ENCODE peak calls at places on chromosomes 5 and 9, in seven cellular contexts. V is NCI-H460; E is frontal cortex; F is H4; S is RWPE1; W is activated naive CD4-positive, alpha-beta T cell; K is H7. R is an unnamed sample.

GRCh38 chr5:159543326-159543725 is 213.0 kb upstream of the IL12B start:
- DNase-seq in F (no peak), W (no peak), E (no peak), S (no peak), V (no peak), K (no peak), R (no peak)

GRCh38 chr5:124902097-124902821 is 155.8 kb upstream of the ZNF608 start:
- DNase-seq in K (no peak), W (no peak), S (no peak), F (peak; percentile 73), V (no peak), E (no peak), R (no peak)

GRCh38 chr5:154607746-154608145 is 129.7 kb upstream of the HAND1 start:
- DNase-seq in V (no peak), K (no peak), E (no peak), S (no peak), W (no peak), F (no peak), R (no peak)

GRCh38 chr9:4630836-4631235 is 31.3 kb upstream of the PLPP6 start:
- DNase-seq in V (no peak), K (no peak), E (no peak), S (no peak), W (no peak), F (no peak), R (no peak)

GRCh38 chr5:126857472-126858410 is 80.8 kb downstream of the LMNB1 start:
- DNase-seq in S (no peak), F (no peak), V (no peak), W (no peak), E (no peak), K (no peak), R (no peak)

GRCh38 chr9:37408933-37409710 is 13.4 kb upstream of the GRHPR start:
- DNase-seq in K (no peak), V (no peak), S (no peak), W (no peak), F (no peak), E (no peak), R (no peak)

GRCh38 chr5:74371621-74372020 is 268.9 kb downstream of the ENC1 start:
- DNase-seq in F (no peak), S (no peak), E (no peak), K (no peak), V (no peak), W (no peak), R (no peak)

GRCh38 chr9:114408646-114409045 is 20.9 kb upstream of the AKNA start:
- DNase-seq in S (no peak), F (no peak), W (no peak), K (no peak), V (no peak), E (no peak), R (no peak)

GRCh38 chr9:132077881-132078280 is 1.8 kb downstream of the MED27 start:
- DNase-seq in F (no peak), V (no peak), E (no peak), K (no peak), W (no peak), S (no peak), R (no peak)

GRCh38 chr5:79560774-79561524 is 47.0 kb upstream of the HOMER1 start:
- DNase-seq in W (no peak), E (no peak), K (no peak), S (peak; percentile 31), V (no peak), F (no peak), R (peak; percentile 24)

GRCh38 chr9:130607640-130608420 is 28.5 kb downstream of the FUBP3 start:
- DNase-seq in W (no peak), V (no peak), E (no peak), S (no peak), K (peak; percentile 8), F (no peak), R (peak; percentile 25)

GRCh38 chr9:93821307-93821703 is 133.8 kb downstream of the BARX1 start:
- DNase-seq in V (no peak), K (no peak), W (no peak), E (no peak), S (no peak), F (no peak), R (no peak)

GRCh38 chr9:33161011-33161588 is 6.0 kb downstream of the B4GALT1 start:
- DNase-seq in W (no peak), V (no peak), S (peak; percentile 93), F (peak; percentile 97), E (no peak), K (peak; percentile 16), R (peak; percentile 41)

GRCh38 chr9:14573319-14573718 is 119.9 kb downstream of the ZDHHC21 start:
- DNase-seq in E (no peak), F (no peak), W (no peak), V (no peak), K (no peak), S (no peak), R (no peak)

GRCh38 chr9:15182003-15182695 is 124.9 kb downstream of the TTC39B start:
- DNase-seq in E (no peak), K (no peak), F (no peak), V (no peak), W (no peak), S (no peak), R (no peak)

GRCh38 chr5:171776747-171777419 is 8.7 kb upstream of the SMIM23 start:
- DNase-seq in S (no peak), F (no peak), W (no peak), K (no peak), V (no peak), E (no peak), R (no peak)

GRCh38 chr9:38195737-38196161 is 126.7 kb upstream of the SHB start:
- DNase-seq in W (no peak), S (no peak), F (peak; percentile 47), V (no peak), K (no peak), E (no peak), R (no peak)

GRCh38 chr9:94173632-94174031 is 85.5 kb upstream of the ZNF169 start:
- DNase-seq in V (no peak), W (no peak), K (no peak), E (no peak), S (no peak), F (no peak), R (no peak)

GRCh38 chr9:88685966-88686365 is 151.0 kb downstream of the NXNL2 start:
- DNase-seq in E (no peak), V (no peak), K (no peak), S (no peak), F (no peak), W (no peak), R (no peak)

GRCh38 chr9:133449760-133450159 is 10.0 kb upstream of the CACFD1 start:
- DNase-seq in V (no peak), E (no peak), S (peak; percentile 94), F (peak; percentile 55), K (no peak), W (no peak), R (no peak)

GRCh38 chr9:98569070-98569469 is 139.7 kb downstream of the GABBR2 start:
- DNase-seq in W (no peak), S (no peak), E (no peak), K (no peak), F (no peak), V (no peak), R (no peak)

GRCh38 chr9:36967997-36968396 is 66.1 kb downstream of the PAX5 start:
- DNase-seq in E (no peak), F (no peak), V (no peak), W (no peak), S (no peak), K (no peak), R (no peak)

GRCh38 chr9:114791736-114792135 is 14.1 kb downstream of the TNFSF15 start:
- DNase-seq in K (no peak), E (no peak), W (no peak), F (no peak), S (no peak), V (no peak), R (no peak)